ENCODE peak calls at places on chromosomes 11 and 22, in five cellular contexts. G is stomach, L is fibroblast of lung, M is right lobe of liver, Z is AG10803. S is an unnamed sample.

GRCh38 chr11:13080861-13081260 is 71.7 kb downstream of the RASSF10 start:
- DNase-seq in G (no peak), L (no peak), Z (no peak), M (no peak), S (no peak)

GRCh38 chr22:46797355-46797754 is 34.9 kb downstream of the TBC1D22A start:
- DNase-seq in Z (peak), G (no peak), L (peak), M (no peak), S (no peak)

GRCh38 chr11:29019960-29020683 is 911.9 kb downstream of the METTL15 start:
- DNase-seq in Z (peak), M (no peak), L (peak), G (no peak), S (no peak)

GRCh38 chr11:444397-445144 is 2.8 kb upstream of the ANO9 start:
- DNase-seq in Z (peak), L (peak), M (no peak), G (peak), S (no peak)

GRCh38 chr11:64366751-64367150 is 7.8 kb downstream of the RPS6KA4 start:
- DNase-seq in L (no peak), G (no peak), M (no peak), Z (peak), S (no peak)

GRCh38 chr11:124745835-124746620 is 6.0 kb downstream of the VSIG2 start:
- DNase-seq in G (no peak), L (no peak), Z (no peak), M (peak), S (no peak)

GRCh38 chr11:63769044-63769718 is 606 bp upstream of the ZFTA start:
- DNase-seq in G (no peak), Z (peak), M (peak), L (no peak), S (no peak)

GRCh38 chr22:25643232-25644000 is 78.9 kb downstream of the GRK3 start:
- DNase-seq in L (no peak), G (no peak), Z (no peak), M (no peak), S (no peak)

GRCh38 chr11:20597137-20597923 is 2.1 kb upstream of the SLC6A5 start:
- DNase-seq in L (no peak), M (no peak), G (no peak), Z (no peak), S (no peak)

GRCh38 chr11:20597924-20598484 is 1.4 kb upstream of the SLC6A5 start:
- DNase-seq in Z (no peak), L (no peak), M (no peak), G (no peak), S (no peak)

GRCh38 chr11:20595101-20595500 is 4.3 kb upstream of the SLC6A5 start:
- DNase-seq in G (no peak), M (no peak), Z (no peak), L (no peak), S (no peak)

GRCh38 chr11:20598487-20598886 is 921 bp upstream of the SLC6A5 start:
- DNase-seq in Z (no peak), G (no peak), M (no peak), L (no peak), S (no peak)

GRCh38 chr11:20596629-20597129 is 2.7 kb upstream of the SLC6A5 start:
- DNase-seq in M (no peak), G (no peak), Z (no peak), L (no peak), S (no peak)
- H3K4me3 ChIP-seq in M (no peak), G (peak), Z (no peak), L (no peak), S (no peak)

GRCh38 chr22:31250740-31251330 is 38.7 kb downstream of the LIMK2 start:
- DNase-seq in L (no peak), M (no peak), Z (peak), G (no peak), S (no peak)
- H3K4me3 ChIP-seq in L (no peak), M (no peak), Z (no peak), G (no peak), S (no peak)

DNA sequence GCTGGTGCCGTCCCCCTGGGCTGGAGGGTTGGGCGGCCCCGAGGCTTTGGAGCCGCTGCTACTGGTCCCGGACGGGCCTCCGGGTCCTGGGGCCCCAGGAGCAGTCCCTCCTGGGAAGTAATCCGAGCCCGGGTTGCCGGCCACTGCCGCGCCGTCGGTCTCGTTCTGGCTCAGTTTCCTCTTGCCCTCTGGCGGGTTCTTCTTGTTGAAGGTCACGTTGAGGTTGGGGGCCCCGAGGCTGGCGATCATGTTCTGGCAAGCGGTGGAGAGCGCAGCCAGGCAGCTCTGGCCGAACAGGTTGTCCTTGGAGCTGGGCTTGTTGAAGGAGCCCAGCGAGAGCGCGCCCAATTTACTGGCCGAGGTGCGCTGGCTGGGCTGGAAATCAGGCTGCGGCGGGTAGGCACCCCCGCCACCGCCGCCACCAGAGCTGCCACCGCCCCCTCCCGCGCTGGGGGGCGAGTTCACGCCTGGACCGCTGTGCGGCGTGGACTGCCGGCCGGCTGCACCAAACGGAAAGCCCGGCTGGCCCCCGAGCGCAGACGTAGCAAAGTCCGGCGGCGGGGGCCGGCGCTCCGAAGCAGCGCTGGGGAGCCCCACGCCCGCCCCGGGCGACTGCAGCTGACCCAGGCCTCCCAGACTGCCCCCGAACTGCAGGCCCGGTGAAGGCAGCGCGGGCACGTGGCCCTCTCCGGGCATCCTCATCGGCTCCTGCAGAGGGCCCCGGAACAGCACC is 3.6 kb downstream of the MN1 start:
- DNase-seq in G (no peak), L (no peak), M (no peak), Z (no peak), S (no peak)
- H3K4me3 ChIP-seq in G (peak), L (no peak), M (no peak), Z (no peak), S (peak)

DNA sequence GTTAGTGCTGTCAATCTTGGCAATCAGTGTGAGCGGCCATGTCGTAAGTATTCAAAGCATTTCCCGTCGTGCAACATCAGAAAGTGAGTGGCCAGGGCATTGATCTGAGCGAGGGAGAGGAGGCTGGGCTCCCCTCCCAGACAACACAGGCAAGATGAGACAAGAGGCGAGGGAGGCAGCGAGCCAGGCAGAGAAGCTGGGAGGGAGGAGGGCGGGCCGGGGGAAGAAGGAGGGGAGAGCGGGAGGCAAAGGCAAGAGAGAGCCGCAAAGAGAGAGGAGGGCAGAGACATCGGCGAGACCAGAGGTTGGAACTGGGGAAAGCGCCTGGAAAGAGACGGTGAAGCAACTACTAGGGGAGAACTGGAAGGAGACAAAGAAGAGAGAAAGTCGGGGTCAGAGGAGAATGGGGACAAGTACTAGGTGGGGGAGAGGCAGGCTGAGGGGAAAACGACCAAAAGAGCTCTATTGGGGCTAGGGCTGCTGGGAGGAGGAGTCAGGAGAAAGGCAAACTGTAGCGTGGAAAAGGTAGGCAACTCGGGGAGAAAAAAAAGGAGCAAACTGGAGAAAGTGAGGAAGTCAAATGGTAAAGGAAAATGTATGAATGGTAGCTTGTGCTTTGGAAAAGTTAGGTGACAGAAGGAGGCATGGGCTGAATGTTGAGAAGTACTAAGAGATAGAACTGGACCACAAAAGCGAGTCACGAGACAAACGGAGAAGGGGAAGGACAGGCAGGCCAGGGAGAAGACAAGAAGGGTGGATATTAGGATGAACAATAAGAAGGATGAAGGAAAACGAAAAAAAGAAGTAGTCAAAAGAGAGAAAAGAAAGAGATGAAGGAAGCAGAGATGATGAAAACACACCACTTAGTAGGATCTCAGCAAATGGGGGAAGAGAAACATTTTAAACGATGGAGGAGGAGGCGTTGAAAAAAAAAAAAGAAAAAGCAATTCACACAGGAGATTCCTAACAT is 130.5 kb upstream of the C11orf58 start:
- DNase-seq in M (peak), Z (peak), L (peak), G (peak), S (peak)
- H3K4me3 ChIP-seq in M (peak), Z (peak), L (peak), G (peak), S (peak)

GRCh38 chr11:70631624-70632047 is 233.3 kb downstream of the CTTN start:
- DNase-seq in Z (no peak), G (no peak), M (no peak), L (no peak), S (no peak)

GRCh38 chr11:70630068-70630467 is 231.7 kb downstream of the CTTN start:
- DNase-seq in M (no peak), G (no peak), Z (no peak), L (no peak), S (no peak)

GRCh38 chr11:70633610-70634009 is 235.3 kb downstream of the CTTN start:
- DNase-seq in G (no peak), M (no peak), Z (no peak), L (no peak), S (no peak)

GRCh38 chr11:70628881-70629844 is 230.8 kb downstream of the CTTN start:
- DNase-seq in G (peak), Z (no peak), L (no peak), M (no peak), S (no peak)

DNA sequence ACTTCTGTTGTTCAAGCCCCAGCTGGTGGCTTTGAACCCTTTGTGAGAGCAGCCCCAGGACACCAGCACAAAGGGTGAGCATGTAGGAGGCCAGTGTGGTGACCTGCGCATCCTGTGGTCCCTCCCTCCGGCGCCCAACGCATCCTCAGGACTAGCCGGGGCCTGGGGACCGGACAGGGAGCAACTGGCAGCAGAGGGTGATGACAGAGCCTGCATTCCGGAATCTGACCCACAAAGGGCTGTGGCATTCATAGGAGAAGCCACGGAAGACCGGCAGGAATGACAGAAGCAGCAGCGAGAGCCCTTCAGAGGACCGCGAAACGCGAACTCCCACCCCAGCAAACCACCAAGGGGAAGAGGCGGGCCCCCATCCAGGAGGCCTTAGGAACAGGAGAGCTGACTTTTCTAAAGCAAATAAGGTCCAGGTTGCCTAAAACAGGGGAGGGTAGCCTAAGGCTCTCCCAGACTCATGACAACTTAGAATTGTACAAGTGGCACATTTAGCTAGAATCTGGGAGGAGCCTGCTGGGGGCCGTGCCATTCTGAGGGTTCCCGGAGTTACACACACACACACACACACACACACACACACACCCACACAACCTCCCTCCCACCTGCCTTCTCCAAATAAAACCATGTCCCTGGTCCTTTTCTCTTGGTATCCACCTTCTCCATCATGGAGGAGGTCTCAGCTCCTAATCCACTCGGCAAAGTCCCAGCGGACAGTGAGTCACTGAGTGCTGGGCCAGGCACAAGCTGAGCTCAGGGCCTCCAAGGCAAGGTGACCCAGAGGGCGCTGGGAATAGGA is 232.7 kb downstream of the CTTN start:
- DNase-seq in Z (no peak), M (no peak), L (no peak), G (no peak), S (no peak)
- H3K4me3 ChIP-seq in Z (no peak), M (no peak), L (no peak), G (no peak), S (no peak)

GRCh38 chr11:128872094-128872493 is 5.0 kb upstream of the KCNJ1 start:
- DNase-seq in L (no peak), G (no peak), Z (no peak), M (no peak), S (no peak)
- H3K4me3 ChIP-seq in L (no peak), G (no peak), Z (no peak), M (no peak), S (no peak)

DNA sequence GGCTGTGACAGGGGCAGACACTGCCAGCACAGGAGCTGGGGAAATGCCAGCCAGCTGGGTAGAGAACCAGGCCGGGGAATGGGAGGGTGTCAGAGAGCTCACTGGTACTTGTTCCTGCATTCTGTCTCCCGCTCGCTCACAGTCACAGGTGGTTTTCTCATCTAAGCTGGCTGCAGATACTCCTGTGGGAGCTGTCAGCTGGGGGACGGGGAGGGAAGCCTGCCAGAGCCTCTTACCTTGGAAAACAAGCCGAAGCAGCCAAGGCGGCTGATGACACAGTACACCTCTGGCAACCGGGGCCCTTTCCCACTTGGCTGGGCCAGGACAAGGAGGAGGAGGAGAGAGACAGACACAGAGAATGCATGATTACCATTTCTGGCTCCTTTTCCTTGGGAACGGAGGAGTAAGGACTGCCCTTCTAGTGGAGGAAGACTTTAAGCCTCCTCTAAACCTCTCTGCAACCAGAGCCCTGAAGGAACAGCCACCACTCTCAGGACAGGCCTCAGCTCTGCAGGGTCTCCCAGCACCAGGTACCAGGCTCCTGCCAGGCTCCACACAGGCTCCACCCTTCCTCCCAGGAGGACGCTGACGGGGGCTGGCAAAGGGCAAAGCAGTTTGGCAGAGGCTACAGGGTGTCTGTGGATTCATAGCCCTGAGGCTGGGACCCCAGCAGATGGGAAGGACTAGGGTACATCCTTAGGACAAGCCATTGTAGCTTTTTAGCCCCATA is 25.1 kb downstream of the RPL27A start:
- DNase-seq in L (no peak), Z (no peak), M (no peak), G (no peak), S (peak)
- H3K4me3 ChIP-seq in L (no peak), Z (no peak), M (no peak), G (no peak), S (no peak)

DNA sequence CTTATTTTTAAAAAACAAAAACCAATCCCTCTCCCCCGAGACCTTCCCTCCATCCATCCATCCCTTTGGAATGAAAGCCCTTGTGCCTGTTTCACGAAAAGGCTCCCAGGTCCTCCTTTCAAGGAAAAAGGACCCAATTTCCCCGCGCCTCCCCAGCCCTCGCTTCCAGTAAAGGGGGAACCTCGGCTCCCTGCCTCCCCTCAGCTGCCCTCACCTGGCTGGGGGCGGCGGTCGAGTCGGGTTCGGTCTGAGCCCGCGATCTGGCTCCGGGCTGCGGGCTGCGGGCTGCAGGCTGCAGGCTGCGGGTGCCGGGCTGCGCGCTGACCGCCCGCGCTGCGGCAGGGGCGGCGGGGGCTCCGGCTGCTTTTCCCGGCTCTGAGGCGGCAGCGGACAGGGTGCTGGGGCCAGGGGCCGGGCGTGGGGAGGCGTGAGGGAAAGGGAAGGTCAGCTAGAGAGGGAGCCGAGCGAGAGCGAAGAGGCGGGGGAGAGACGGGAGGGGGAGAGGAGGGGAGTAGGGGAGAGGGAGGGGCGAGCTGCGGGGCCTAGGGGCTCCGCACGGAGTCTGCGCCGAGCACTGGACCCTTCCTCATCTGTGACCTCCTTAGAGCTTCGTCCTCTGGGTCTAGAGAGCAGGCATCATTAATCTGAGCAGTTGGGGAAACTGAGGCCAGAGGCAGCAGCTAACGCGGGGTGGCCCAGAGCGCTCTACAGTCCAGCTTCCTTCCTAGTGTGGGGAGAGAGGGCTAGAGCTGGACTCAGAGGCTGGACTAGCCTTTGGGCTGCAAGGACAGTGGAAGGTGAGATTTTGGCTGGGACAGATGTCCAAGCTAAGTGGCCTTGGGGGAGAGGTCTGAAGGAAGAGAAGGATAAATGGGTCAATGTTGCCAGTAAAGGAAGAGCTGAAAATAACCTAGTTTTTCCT is at the start of gene C1QTNF4:
- DNase-seq in Z (no peak), G (no peak), L (no peak), M (no peak), S (no peak)
- H3K4me3 ChIP-seq in Z (peak), G (peak), L (peak), M (no peak), S (peak)

GRCh38 chr11:76665921-76666351 is 4.6 kb downstream of the LRRC32 start:
- DNase-seq in M (no peak), G (no peak), Z (no peak), L (no peak), S (no peak)
- H3K4me3 ChIP-seq in M (no peak), G (peak), Z (no peak), L (no peak), S (peak)